ENCODE peak calls at places on chromosomes 12 and 14, in six cellular contexts. One of them, this sample, is unnamed.

GRCh38 chr14:92586001-92586947 is 72.7 kb downstream of the RIN3 start:
- DNase-seq in COR-L47: no peak
- DNase-seq in CD8-positive, alpha-beta T cell: no peak
- DNase-seq in effector CD4-positive, alpha-beta T cell: no peak
- DNase-seq in NCI-H1092 treated with DMSO at 0.1 percent for 48 hours: no peak
- DNase-seq in aorta: peak; percentile 80
- DNase-seq in this sample: peak; percentile 21

GRCh38 chr12:132771126-132771838 is 9.7 kb upstream of the ANKLE2 start:
- DNase-seq in aorta: no peak
- DNase-seq in NCI-H1092 treated with DMSO at 0.1 percent for 48 hours: no peak
- DNase-seq in COR-L47: no peak
- DNase-seq in effector CD4-positive, alpha-beta T cell: peak; percentile 37
- DNase-seq in CD8-positive, alpha-beta T cell: peak; percentile 13
- DNase-seq in this sample: peak; percentile 34

GRCh38 chr12:24848941-24849477 is 99.9 kb downstream of the BCAT1 start:
- DNase-seq in aorta: no peak
- DNase-seq in CD8-positive, alpha-beta T cell: no peak
- DNase-seq in COR-L47: no peak
- DNase-seq in NCI-H1092 treated with DMSO at 0.1 percent for 48 hours: no peak
- DNase-seq in effector CD4-positive, alpha-beta T cell: no peak
- DNase-seq in this sample: no peak

GRCh38 chr12:112375105-112375504 is 7.1 kb downstream of the HECTD4 start:
- DNase-seq in aorta: no peak
- DNase-seq in NCI-H1092 treated with DMSO at 0.1 percent for 48 hours: no peak
- DNase-seq in CD8-positive, alpha-beta T cell: no peak
- DNase-seq in COR-L47: no peak
- DNase-seq in effector CD4-positive, alpha-beta T cell: no peak
- DNase-seq in this sample: no peak

GRCh38 chr12:109962388-109962787 is 33.8 kb downstream of the GIT2 start:
- DNase-seq in COR-L47: no peak
- DNase-seq in aorta: no peak
- DNase-seq in NCI-H1092 treated with DMSO at 0.1 percent for 48 hours: no peak
- DNase-seq in CD8-positive, alpha-beta T cell: no peak
- DNase-seq in effector CD4-positive, alpha-beta T cell: no peak
- DNase-seq in this sample: no peak

GRCh38 chr12:54431911-54432814 is 13.1 kb upstream of the ITGA5 start:
- DNase-seq in NCI-H1092 treated with DMSO at 0.1 percent for 48 hours: no peak
- DNase-seq in aorta: peak; percentile 90
- DNase-seq in CD8-positive, alpha-beta T cell: no peak
- DNase-seq in COR-L47: no peak
- DNase-seq in effector CD4-positive, alpha-beta T cell: no peak
- DNase-seq in this sample: no peak

GRCh38 chr12:109464642-109465351 is 12.3 kb downstream of the KCTD10 start:
- DNase-seq in aorta: no peak
- DNase-seq in NCI-H1092 treated with DMSO at 0.1 percent for 48 hours: no peak
- DNase-seq in COR-L47: no peak
- DNase-seq in effector CD4-positive, alpha-beta T cell: no peak
- DNase-seq in CD8-positive, alpha-beta T cell: no peak
- DNase-seq in this sample: no peak

GRCh38 chr12:76462668-76463224 is 96.8 kb downstream of the OSBPL8 start:
- DNase-seq in CD8-positive, alpha-beta T cell: no peak
- DNase-seq in effector CD4-positive, alpha-beta T cell: no peak
- DNase-seq in aorta: no peak
- DNase-seq in NCI-H1092 treated with DMSO at 0.1 percent for 48 hours: no peak
- DNase-seq in COR-L47: no peak
- DNase-seq in this sample: no peak

GRCh38 chr12:48824112-48824511 is 5.8 kb downstream of the CACNB3 start:
- DNase-seq in COR-L47: no peak
- DNase-seq in effector CD4-positive, alpha-beta T cell: no peak
- DNase-seq in NCI-H1092 treated with DMSO at 0.1 percent for 48 hours: no peak
- DNase-seq in aorta: no peak
- DNase-seq in CD8-positive, alpha-beta T cell: no peak
- DNase-seq in this sample: peak; percentile 50

GRCh38 chr14:61188936-61189808 is 92.0 kb downstream of the TMEM30B start:
- DNase-seq in effector CD4-positive, alpha-beta T cell: no peak
- DNase-seq in NCI-H1092 treated with DMSO at 0.1 percent for 48 hours: no peak
- DNase-seq in aorta: peak; percentile 80
- DNase-seq in CD8-positive, alpha-beta T cell: no peak
- DNase-seq in COR-L47: no peak
- DNase-seq in this sample: no peak

GRCh38 chr12:87812711-87813110 is 216.5 kb downstream of the C12orf50 start:
- DNase-seq in COR-L47: peak; percentile 9
- DNase-seq in CD8-positive, alpha-beta T cell: no peak
- DNase-seq in NCI-H1092 treated with DMSO at 0.1 percent for 48 hours: no peak
- DNase-seq in effector CD4-positive, alpha-beta T cell: no peak
- DNase-seq in aorta: no peak
- DNase-seq in this sample: no peak

GRCh38 chr12:75635606-75636444 is 124.4 kb upstream of the KRR1 start:
- DNase-seq in aorta: no peak
- DNase-seq in COR-L47: no peak
- DNase-seq in CD8-positive, alpha-beta T cell: no peak
- DNase-seq in NCI-H1092 treated with DMSO at 0.1 percent for 48 hours: no peak
- DNase-seq in effector CD4-positive, alpha-beta T cell: no peak
- DNase-seq in this sample: no peak

GRCh38 chr14:30559638-30560071 is 697 bp downstream of the G2E3 start:
- DNase-seq in COR-L47: peak; percentile 18
- DNase-seq in CD8-positive, alpha-beta T cell: no peak
- DNase-seq in effector CD4-positive, alpha-beta T cell: no peak
- DNase-seq in aorta: no peak
- DNase-seq in NCI-H1092 treated with DMSO at 0.1 percent for 48 hours: peak; percentile 74
- DNase-seq in this sample: no peak

GRCh38 chr14:63432228-63432627 is 110.9 kb downstream of the PPP2R5E start:
- DNase-seq in COR-L47: peak; percentile 60
- DNase-seq in NCI-H1092 treated with DMSO at 0.1 percent for 48 hours: peak; percentile 18
- DNase-seq in CD8-positive, alpha-beta T cell: no peak
- DNase-seq in effector CD4-positive, alpha-beta T cell: no peak
- DNase-seq in aorta: no peak
- DNase-seq in this sample: no peak

GRCh38 chr12:19165446-19165845 is 35.9 kb downstream of the PLEKHA5 start:
- DNase-seq in CD8-positive, alpha-beta T cell: no peak
- DNase-seq in COR-L47: no peak
- DNase-seq in NCI-H1092 treated with DMSO at 0.1 percent for 48 hours: no peak
- DNase-seq in aorta: no peak
- DNase-seq in effector CD4-positive, alpha-beta T cell: no peak
- DNase-seq in this sample: no peak

GRCh38 chr14:101442451-101442850 is 118.8 kb upstream of the DIO3 start:
- DNase-seq in effector CD4-positive, alpha-beta T cell: no peak
- DNase-seq in NCI-H1092 treated with DMSO at 0.1 percent for 48 hours: no peak
- DNase-seq in CD8-positive, alpha-beta T cell: peak; percentile 34
- DNase-seq in COR-L47: no peak
- DNase-seq in aorta: no peak
- DNase-seq in this sample: peak; percentile 46

GRCh38 chr12:64675795-64676194 is 65.5 kb downstream of the RASSF3 start:
- DNase-seq in COR-L47: no peak
- DNase-seq in aorta: peak; percentile 84
- DNase-seq in NCI-H1092 treated with DMSO at 0.1 percent for 48 hours: no peak
- DNase-seq in CD8-positive, alpha-beta T cell: no peak
- DNase-seq in effector CD4-positive, alpha-beta T cell: no peak
- DNase-seq in this sample: no peak

GRCh38 chr12:120971299-120972180 is 6.8 kb upstream of the HNF1A start:
- DNase-seq in effector CD4-positive, alpha-beta T cell: no peak
- DNase-seq in CD8-positive, alpha-beta T cell: no peak
- DNase-seq in aorta: no peak
- DNase-seq in COR-L47: peak; percentile 25
- DNase-seq in NCI-H1092 treated with DMSO at 0.1 percent for 48 hours: no peak
- DNase-seq in this sample: no peak